ENCODE peak calls at places on chromosomes 2 and 18, in nine cellular contexts. One of them, this sample, is unnamed.

GRCh38 chr2:178263159-178263860 is 69.0 kb downstream of the OSBPL6 start:
- DNase-seq in A549: no peak
- DNase-seq in tibial artery: no peak
- DNase-seq in colonic mucosa: no peak
- DNase-seq in mammary epithelial cell: no peak
- DNase-seq in heart left ventricle: no peak
- DNase-seq in HFFc6: no peak
- DNase-seq in stomach: no peak
- DNase-seq in cardiac muscle cell: no peak
- DNase-seq in this sample: no peak

GRCh38 chr2:231185886-231186285 is 12.5 kb upstream of the ARMC9 start:
- DNase-seq in A549: no peak
- DNase-seq in tibial artery: no peak
- DNase-seq in colonic mucosa: no peak
- DNase-seq in mammary epithelial cell: no peak
- DNase-seq in heart left ventricle: no peak
- DNase-seq in HFFc6: no peak
- DNase-seq in stomach: peak; percentile 21
- DNase-seq in cardiac muscle cell: no peak
- DNase-seq in this sample: no peak

GRCh38 chr18:9916067-9916684 is 2.4 kb downstream of the VAPA start:
- DNase-seq in A549: no peak
- DNase-seq in tibial artery: no peak
- DNase-seq in colonic mucosa: no peak
- DNase-seq in mammary epithelial cell: no peak
- DNase-seq in heart left ventricle: no peak
- DNase-seq in HFFc6: peak; percentile 29
- DNase-seq in stomach: no peak
- DNase-seq in cardiac muscle cell: peak; percentile 33
- DNase-seq in this sample: no peak

GRCh38 chr2:51516667-51517066 is 484.7 kb upstream of the NRXN1 start:
- DNase-seq in A549: no peak
- DNase-seq in tibial artery: no peak
- DNase-seq in colonic mucosa: no peak
- DNase-seq in mammary epithelial cell: no peak
- DNase-seq in heart left ventricle: no peak
- DNase-seq in HFFc6: no peak
- DNase-seq in stomach: no peak
- DNase-seq in cardiac muscle cell: no peak
- DNase-seq in this sample: no peak

GRCh38 chr18:74124642-74125041 is 23.0 kb downstream of the FBXO15 start:
- DNase-seq in A549: no peak
- DNase-seq in tibial artery: no peak
- DNase-seq in colonic mucosa: no peak
- DNase-seq in mammary epithelial cell: no peak
- DNase-seq in heart left ventricle: no peak
- DNase-seq in HFFc6: no peak
- DNase-seq in stomach: no peak
- DNase-seq in cardiac muscle cell: no peak
- DNase-seq in this sample: no peak

GRCh38 chr18:77702686-77703085 is 453.0 kb downstream of the GALR1 start:
- DNase-seq in A549: peak; percentile 36
- DNase-seq in tibial artery: no peak
- DNase-seq in colonic mucosa: no peak
- DNase-seq in mammary epithelial cell: no peak
- DNase-seq in heart left ventricle: no peak
- DNase-seq in HFFc6: no peak
- DNase-seq in stomach: no peak
- DNase-seq in cardiac muscle cell: peak; percentile 12
- DNase-seq in this sample: no peak

GRCh38 chr2:230172156-230172555 is 47.6 kb downstream of the SP110 start:
- DNase-seq in A549: no peak
- DNase-seq in tibial artery: no peak
- DNase-seq in colonic mucosa: no peak
- DNase-seq in mammary epithelial cell: no peak
- DNase-seq in heart left ventricle: no peak
- DNase-seq in HFFc6: no peak
- DNase-seq in stomach: no peak
- DNase-seq in cardiac muscle cell: no peak
- DNase-seq in this sample: no peak

GRCh38 chr2:96430394-96430988 is 74.7 kb downstream of the NEURL3 start:
- DNase-seq in A549: no peak
- DNase-seq in tibial artery: no peak
- DNase-seq in colonic mucosa: no peak
- DNase-seq in mammary epithelial cell: no peak
- DNase-seq in heart left ventricle: no peak
- DNase-seq in HFFc6: no peak
- DNase-seq in stomach: no peak
- DNase-seq in cardiac muscle cell: no peak
- DNase-seq in this sample: no peak

DNA sequence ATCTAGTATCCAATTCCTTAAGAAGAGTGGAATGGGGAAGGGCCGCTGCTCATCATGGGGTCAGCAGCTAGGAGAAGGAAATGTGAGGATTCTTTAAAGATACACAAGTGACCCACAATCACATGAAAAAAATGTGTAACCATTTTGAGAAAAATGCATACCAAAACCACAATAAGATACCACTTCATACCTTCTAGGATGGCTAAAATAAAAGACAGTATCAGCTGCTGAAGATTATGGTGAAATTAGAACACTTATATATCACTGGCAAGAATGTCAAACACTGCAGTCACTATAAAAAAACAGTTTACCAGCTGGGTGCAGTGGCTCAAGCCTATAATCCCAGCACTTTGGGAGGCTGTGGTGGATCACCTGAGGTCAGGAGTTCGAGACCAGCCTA is 67.9 kb downstream of the C2orf74 start:
- DNase-seq in A549: no peak
- DNase-seq in tibial artery: no peak
- DNase-seq in colonic mucosa: no peak
- DNase-seq in mammary epithelial cell: no peak
- DNase-seq in heart left ventricle: no peak
- DNase-seq in HFFc6: peak; percentile 21
- DNase-seq in stomach: no peak
- DNase-seq in cardiac muscle cell: no peak
- DNase-seq in this sample: no peak
- TF ChIP-seq CTCF in A549: no peak
- TF ChIP-seq CTCF in tibial artery: no peak
- TF ChIP-seq CTCF in colonic mucosa: no peak
- TF ChIP-seq CTCF in mammary epithelial cell: no peak
- TF ChIP-seq CTCF in heart left ventricle: no peak
- TF ChIP-seq CTCF in HFFc6: no peak
- TF ChIP-seq CTCF in stomach: no peak
- TF ChIP-seq CTCF in cardiac muscle cell: no peak
- TF ChIP-seq CTCF in this sample: no peak

GRCh38 chr2:221370942-221371221 is 201.2 kb downstream of the EPHA4 start:
- DNase-seq in A549: no peak
- DNase-seq in tibial artery: no peak
- DNase-seq in colonic mucosa: no peak
- DNase-seq in mammary epithelial cell: no peak
- DNase-seq in heart left ventricle: no peak
- DNase-seq in HFFc6: no peak
- DNase-seq in stomach: no peak
- DNase-seq in cardiac muscle cell: no peak
- DNase-seq in this sample: no peak

GRCh38 chr2:221370076-221370941 is 201.8 kb downstream of the EPHA4 start:
- DNase-seq in A549: no peak
- DNase-seq in tibial artery: no peak
- DNase-seq in colonic mucosa: no peak
- DNase-seq in mammary epithelial cell: no peak
- DNase-seq in heart left ventricle: no peak
- DNase-seq in HFFc6: no peak
- DNase-seq in stomach: no peak
- DNase-seq in cardiac muscle cell: no peak
- DNase-seq in this sample: no peak

GRCh38 chr2:221371347-221371746 is 200.8 kb downstream of the EPHA4 start:
- DNase-seq in A549: no peak
- DNase-seq in tibial artery: no peak
- DNase-seq in colonic mucosa: no peak
- DNase-seq in mammary epithelial cell: no peak
- DNase-seq in heart left ventricle: no peak
- DNase-seq in HFFc6: no peak
- DNase-seq in stomach: no peak
- DNase-seq in cardiac muscle cell: no peak
- DNase-seq in this sample: no peak

GRCh38 chr2:221374234-221374633 is 197.9 kb downstream of the EPHA4 start:
- DNase-seq in A549: no peak
- DNase-seq in tibial artery: no peak
- DNase-seq in colonic mucosa: no peak
- DNase-seq in mammary epithelial cell: no peak
- DNase-seq in heart left ventricle: no peak
- DNase-seq in HFFc6: no peak
- DNase-seq in stomach: no peak
- DNase-seq in cardiac muscle cell: no peak
- DNase-seq in this sample: no peak

DNA sequence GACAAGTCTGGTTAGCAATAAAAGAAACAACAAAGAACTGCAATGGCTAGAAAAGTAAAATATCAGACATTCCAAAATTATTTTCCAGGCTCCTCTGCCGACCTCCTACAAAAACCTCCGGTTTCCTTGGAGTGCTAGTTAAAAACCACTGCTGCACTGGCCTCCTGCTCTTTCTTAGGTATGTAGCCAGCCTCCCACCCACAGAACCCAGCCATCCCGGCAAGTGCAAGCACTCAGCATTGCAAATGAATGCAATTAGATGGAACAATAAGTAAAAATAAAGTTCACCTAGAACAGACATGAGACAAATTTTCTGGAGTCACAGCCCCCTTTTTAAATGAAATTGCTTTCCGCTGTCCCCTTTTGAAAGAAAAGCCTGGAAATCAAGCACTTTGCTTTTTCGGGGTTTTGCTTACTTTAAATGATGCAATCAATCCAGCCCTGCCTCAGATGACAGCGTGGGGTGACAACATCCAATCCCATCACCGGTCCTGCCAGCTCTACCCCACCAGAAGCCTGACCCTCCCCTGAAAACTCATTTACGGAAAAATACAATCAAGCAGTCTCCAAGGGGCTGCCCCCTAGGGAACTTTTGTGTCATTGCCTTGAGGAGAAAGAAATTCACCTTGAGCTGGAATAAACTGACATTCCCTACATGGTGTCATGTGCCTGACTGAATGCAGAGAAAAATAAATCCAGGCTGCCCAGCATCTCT is 199.8 kb downstream of the EPHA4 start:
- DNase-seq in A549: no peak
- DNase-seq in tibial artery: no peak
- DNase-seq in colonic mucosa: no peak
- DNase-seq in mammary epithelial cell: no peak
- DNase-seq in heart left ventricle: no peak
- DNase-seq in HFFc6: no peak
- DNase-seq in stomach: no peak
- DNase-seq in cardiac muscle cell: no peak
- DNase-seq in this sample: no peak
- TF ChIP-seq CTCF in A549: no peak
- TF ChIP-seq CTCF in tibial artery: no peak
- TF ChIP-seq CTCF in colonic mucosa: no peak
- TF ChIP-seq CTCF in mammary epithelial cell: no peak
- TF ChIP-seq CTCF in heart left ventricle: no peak
- TF ChIP-seq CTCF in HFFc6: peak; percentile 51
- TF ChIP-seq CTCF in stomach: no peak
- TF ChIP-seq CTCF in cardiac muscle cell: peak; percentile 2
- TF ChIP-seq CTCF in this sample: no peak

GRCh38 chr2:232437130-232437620 is 18.8 kb upstream of the ALPI start:
- DNase-seq in A549: no peak
- DNase-seq in tibial artery: no peak
- DNase-seq in colonic mucosa: no peak
- DNase-seq in mammary epithelial cell: no peak
- DNase-seq in heart left ventricle: peak; percentile 37
- DNase-seq in HFFc6: no peak
- DNase-seq in stomach: no peak
- DNase-seq in cardiac muscle cell: no peak
- DNase-seq in this sample: no peak

GRCh38 chr2:232438051-232438450 is 17.9 kb upstream of the ALPI start:
- DNase-seq in A549: no peak
- DNase-seq in tibial artery: no peak
- DNase-seq in colonic mucosa: no peak
- DNase-seq in mammary epithelial cell: no peak
- DNase-seq in heart left ventricle: peak; percentile 28
- DNase-seq in HFFc6: no peak
- DNase-seq in stomach: no peak
- DNase-seq in cardiac muscle cell: no peak
- DNase-seq in this sample: no peak

GRCh38 chr2:232441147-232441651 is 14.8 kb upstream of the ALPI start:
- DNase-seq in A549: no peak
- DNase-seq in tibial artery: no peak
- DNase-seq in colonic mucosa: no peak
- DNase-seq in mammary epithelial cell: no peak
- DNase-seq in heart left ventricle: no peak
- DNase-seq in HFFc6: no peak
- DNase-seq in stomach: no peak
- DNase-seq in cardiac muscle cell: no peak
- DNase-seq in this sample: no peak

GRCh38 chr2:232439758-232440135 is 16.2 kb upstream of the ALPI start:
- DNase-seq in A549: no peak
- DNase-seq in tibial artery: no peak
- DNase-seq in colonic mucosa: no peak
- DNase-seq in mammary epithelial cell: no peak
- DNase-seq in heart left ventricle: peak; percentile 25
- DNase-seq in HFFc6: no peak
- DNase-seq in stomach: no peak
- DNase-seq in cardiac muscle cell: no peak
- DNase-seq in this sample: no peak

GRCh38 chr2:232438951-232439757 is 16.8 kb upstream of the ALPI start:
- DNase-seq in A549: peak; percentile 44
- DNase-seq in tibial artery: no peak
- DNase-seq in colonic mucosa: no peak
- DNase-seq in mammary epithelial cell: no peak
- DNase-seq in heart left ventricle: peak; percentile 60
- DNase-seq in HFFc6: no peak
- DNase-seq in stomach: peak; percentile 50
- DNase-seq in cardiac muscle cell: peak; percentile 23
- DNase-seq in this sample: peak; percentile 65
- TF ChIP-seq CTCF in A549: peak; percentile 63
- TF ChIP-seq CTCF in tibial artery: peak; percentile 36
- TF ChIP-seq CTCF in colonic mucosa: peak; percentile 68
- TF ChIP-seq CTCF in mammary epithelial cell: peak; percentile 17
- TF ChIP-seq CTCF in heart left ventricle: peak; percentile 58
- TF ChIP-seq CTCF in HFFc6: peak; percentile 89
- TF ChIP-seq CTCF in stomach: no peak
- TF ChIP-seq CTCF in cardiac muscle cell: peak; percentile 36
- TF ChIP-seq CTCF in this sample: peak; percentile 53

GRCh38 chr2:207532676-207533075 is 2.9 kb downstream of the CREB1 start:
- DNase-seq in A549: no peak
- DNase-seq in tibial artery: no peak
- DNase-seq in colonic mucosa: no peak
- DNase-seq in mammary epithelial cell: no peak
- DNase-seq in heart left ventricle: no peak
- DNase-seq in HFFc6: no peak
- DNase-seq in stomach: no peak
- DNase-seq in cardiac muscle cell: no peak
- DNase-seq in this sample: no peak

GRCh38 chr2:207530160-207531023 is 630 bp downstream of the CREB1 start:
- DNase-seq in A549: peak; percentile 49
- DNase-seq in tibial artery: peak; percentile 42
- DNase-seq in colonic mucosa: peak; percentile 58
- DNase-seq in mammary epithelial cell: peak; percentile 46
- DNase-seq in heart left ventricle: peak; percentile 75
- DNase-seq in HFFc6: peak; percentile 29
- DNase-seq in stomach: peak; percentile 54
- DNase-seq in cardiac muscle cell: peak; percentile 57
- DNase-seq in this sample: no peak

GRCh38 chr2:207529330-207530159 is at the start of gene CREB1:
- DNase-seq in A549: peak; percentile 98
- DNase-seq in tibial artery: peak; percentile 98
- DNase-seq in colonic mucosa: peak; percentile 99
- DNase-seq in mammary epithelial cell: peak; percentile 99
- DNase-seq in heart left ventricle: peak; percentile 100
- DNase-seq in HFFc6: peak; percentile 99
- DNase-seq in stomach: peak; percentile 99
- DNase-seq in cardiac muscle cell: peak; percentile 99
- DNase-seq in this sample: peak; percentile 97

GRCh38 chr2:207531024-207531411 is 1.3 kb downstream of the CREB1 start:
- DNase-seq in A549: no peak
- DNase-seq in tibial artery: no peak
- DNase-seq in colonic mucosa: no peak
- DNase-seq in mammary epithelial cell: no peak
- DNase-seq in heart left ventricle: no peak
- DNase-seq in HFFc6: no peak
- DNase-seq in stomach: no peak
- DNase-seq in cardiac muscle cell: peak; percentile 26
- DNase-seq in this sample: no peak

GRCh38 chr2:207528980-207529329 is 807 bp upstream of the CREB1 start:
- DNase-seq in A549: peak; percentile 39
- DNase-seq in tibial artery: no peak
- DNase-seq in colonic mucosa: peak; percentile 49
- DNase-seq in mammary epithelial cell: peak; percentile 37
- DNase-seq in heart left ventricle: no peak
- DNase-seq in HFFc6: peak; percentile 21
- DNase-seq in stomach: peak; percentile 31
- DNase-seq in cardiac muscle cell: peak; percentile 50
- DNase-seq in this sample: no peak
- TF ChIP-seq CTCF in A549: peak; percentile 10
- TF ChIP-seq CTCF in tibial artery: no peak
- TF ChIP-seq CTCF in colonic mucosa: no peak
- TF ChIP-seq CTCF in mammary epithelial cell: no peak
- TF ChIP-seq CTCF in heart left ventricle: no peak
- TF ChIP-seq CTCF in HFFc6: no peak
- TF ChIP-seq CTCF in stomach: no peak
- TF ChIP-seq CTCF in cardiac muscle cell: peak; percentile 22
- TF ChIP-seq CTCF in this sample: no peak

This sample was measured in dorsolateral prefrontal cortex.